ENCODE peak calls at places on chromosome 9, in four cellular contexts. S, R, G and T are unnamed samples.

GRCh38 chr9:108271236-108271635 is 584.5 kb downstream of the ACTL7B start:
- DNase-seq in S (no peak), R (no peak), G (no peak), T (no peak)

GRCh38 chr9:101706929-101707328 is 31.5 kb downstream of the GRIN3A start:
- DNase-seq in S (no peak), R (no peak), G (no peak), T (no peak)

GRCh38 chr9:131273146-131273545 is 3.2 kb downstream of the FAM78A start:
- DNase-seq in S (no peak), R (no peak), G (no peak), T (no peak)

GRCh38 chr9:80410106-80410505 is 838.3 kb downstream of the TLE4 start:
- DNase-seq in S (no peak), R (peak; percentile 91), G (no peak), T (no peak)

GRCh38 chr9:107178302-107178701 is 104.8 kb upstream of the RAD23B start:
- DNase-seq in S (peak; percentile 20), R (no peak), G (no peak), T (no peak)

GRCh38 chr9:94929373-94929764 is 202.9 kb downstream of the AOPEP start:
- DNase-seq in S (no peak), R (no peak), G (no peak), T (no peak)

GRCh38 chr9:6944896-6945295 is 187.1 kb downstream of the KDM4C start:
- DNase-seq in S (no peak), R (no peak), G (no peak), T (no peak)

GRCh38 chr9:114437401-114437893 is 49.7 kb upstream of the AKNA start:
- DNase-seq in S (no peak), R (no peak), G (no peak), T (no peak)

GRCh38 chr9:125705893-125706292 is 1.1 kb downstream of the MAPKAP1 start:
- DNase-seq in S (no peak), R (no peak), G (no peak), T (no peak)

GRCh38 chr9:136599811-136600660 is 54.2 kb upstream of the NOTCH1 start:
- DNase-seq in S (no peak), R (no peak), G (no peak), T (no peak)

GRCh38 chr9:4985376-4986266 is 549 bp downstream of the JAK2 start:
- DNase-seq in S (peak; percentile 29), R (no peak), G (no peak), T (no peak)

GRCh38 chr9:126643945-126644527 is 30.3 kb downstream of the LMX1B start:
- DNase-seq in S (no peak), R (no peak), G (no peak), T (no peak)

GRCh38 chr9:117737721-117738226 is 33.6 kb downstream of the TLR4 start:
- DNase-seq in S (no peak), R (no peak), G (no peak), T (no peak)

GRCh38 chr9:113694912-113695900 is 180.9 kb upstream of the ZNF618 start:
- DNase-seq in S (no peak), R (no peak), G (no peak), T (no peak)

GRCh38 chr9:89149726-89150125 is 28.9 kb downstream of the SHC3 start:
- DNase-seq in S (peak; percentile 62), R (peak; percentile 17), G (no peak), T (no peak)

GRCh38 chr9:136826703-136827582 is 15.3 kb upstream of the AJM1 start:
- DNase-seq in S (no peak), R (no peak), G (no peak), T (no peak)

GRCh38 chr9:82082563-82082962 is 94.0 kb downstream of the SPATA31D1 start:
- DNase-seq in S (no peak), R (no peak), G (no peak), T (no peak)

GRCh38 chr9:134171316-134172197 is 7.2 kb upstream of the RNU6ATAC start:
- DNase-seq in S (no peak), R (no peak), G (no peak), T (no peak)

GRCh38 chr9:38026021-38026809 is 42.8 kb downstream of the SHB start:
- DNase-seq in S (peak; percentile 79), R (peak; percentile 83), G (no peak), T (no peak)

GRCh38 chr9:37914154-37914551 is 10.2 kb upstream of the SLC25A51 start:
- DNase-seq in S (no peak), R (no peak), G (no peak), T (no peak)

GRCh38 chr9:113538646-113539430 is 75.3 kb downstream of the RGS3 start:
- DNase-seq in S (no peak), R (no peak), G (no peak), T (no peak)

GRCh38 chr9:27572918-27573698 is at the start of gene C9orf72:
- DNase-seq in S (no peak), R (no peak), G (peak; percentile 62), T (no peak)

GRCh38 chr9:116191757-116192415 is 38.3 kb downstream of the PAPPA start:
- DNase-seq in S (peak; percentile 40), R (no peak), G (no peak), T (no peak)

GRCh38 chr9:90783552-90783951 is 18.1 kb upstream of the SYK start:
- DNase-seq in S (no peak), R (no peak), G (no peak), T (no peak)

GRCh38 chr9:132708239-132708638 is 38.0 kb downstream of the GTF3C4 start:
- DNase-seq in S (no peak), R (no peak), G (no peak), T (no peak)

GRCh38 chr9:105457560-105458294 is 9.9 kb downstream of the FSD1L start:
- DNase-seq in S (no peak), R (no peak), G (no peak), T (no peak)

GRCh38 chr9:133843250-133843649 is 105.1 kb upstream of the SARDH start:
- DNase-seq in S (no peak), R (no peak), G (no peak), T (no peak)

GRCh38 chr9:6153425-6153824 is 62.2 kb upstream of the IL33 start:
- DNase-seq in S (peak; percentile 78), R (no peak), G (no peak), T (no peak)

GRCh38 chr9:106438928-106439327 is 424.0 kb upstream of the ZNF462 start:
- DNase-seq in S (no peak), R (no peak), G (no peak), T (no peak)

GRCh38 chr9:98804083-98804482 is 3.4 kb upstream of the GALNT12 start:
- DNase-seq in S (no peak), R (no peak), G (no peak), T (no peak)

GRCh38 chr9:93676310-93677054 is 100.1 kb downstream of the PHF2 start:
- DNase-seq in S (no peak), R (no peak), G (no peak), T (no peak)

GRCh38 chr9:109742759-109743388 is 37.1 kb upstream of the PALM2AKAP2 start:
- DNase-seq in S (no peak), R (no peak), G (no peak), T (no peak)

GRCh38 chr9:130912932-130913598 is 16.5 kb upstream of the QRFP start:
- DNase-seq in S (peak; percentile 81), R (peak; percentile 42), G (no peak), T (no peak)

GRCh38 chr9:37784291-37784639 is 599 bp downstream of the EXOSC3 start:
- DNase-seq in S (no peak), R (no peak), G (no peak), T (no peak)

GRCh38 chr9:4933177-4933576 is 51.9 kb upstream of the JAK2 start:
- DNase-seq in S (no peak), R (no peak), G (no peak), T (no peak)